ENCODE peak calls at places on chromosomes 13 and 19, in ten cellular contexts. One of them, this sample, is unnamed.

GRCh38 chr19:18029617-18030338 is 21.8 kb downstream of the ARRDC2 start:
- DNase-seq in gastrocnemius medialis: peak; percentile 97
- DNase-seq in transverse colon: peak; percentile 59
- DNase-seq in breast epithelium: peak; percentile 78
- DNase-seq in upper lobe of right lung: no peak
- DNase-seq in A549: no peak
- DNase-seq in psoas muscle: peak; percentile 78
- DNase-seq in ascending aorta: no peak
- DNase-seq in CD8-positive, alpha-beta memory T cell: no peak
- DNase-seq in lower lobe of right lung: no peak
- DNase-seq in this sample: peak; percentile 48

GRCh38 chr13:112446867-112447266 is 70.7 kb downstream of the SPACA7 start:
- DNase-seq in gastrocnemius medialis: no peak
- DNase-seq in transverse colon: no peak
- DNase-seq in A549: no peak
- DNase-seq in breast epithelium: no peak
- DNase-seq in CD8-positive, alpha-beta memory T cell: no peak
- DNase-seq in lower lobe of right lung: no peak
- DNase-seq in ascending aorta: no peak
- DNase-seq in psoas muscle: no peak
- DNase-seq in upper lobe of right lung: no peak
- DNase-seq in this sample: no peak

GRCh38 chr13:113785051-113786010 is 26.3 kb downstream of the TMEM255B start:
- DNase-seq in CD8-positive, alpha-beta memory T cell: no peak
- DNase-seq in ascending aorta: no peak
- DNase-seq in transverse colon: no peak
- DNase-seq in lower lobe of right lung: no peak
- DNase-seq in upper lobe of right lung: peak; percentile 35
- DNase-seq in A549: no peak
- DNase-seq in psoas muscle: no peak
- DNase-seq in gastrocnemius medialis: no peak
- DNase-seq in breast epithelium: no peak
- DNase-seq in this sample: peak; percentile 69

GRCh38 chr19:55172741-55173140 is 6.3 kb upstream of the DNAAF3 start:
- DNase-seq in A549: peak; percentile 46
- DNase-seq in psoas muscle: no peak
- DNase-seq in lower lobe of right lung: no peak
- DNase-seq in gastrocnemius medialis: no peak
- DNase-seq in upper lobe of right lung: no peak
- DNase-seq in CD8-positive, alpha-beta memory T cell: no peak
- DNase-seq in breast epithelium: no peak
- DNase-seq in transverse colon: no peak
- DNase-seq in ascending aorta: no peak
- DNase-seq in this sample: no peak

GRCh38 chr13:99027260-99027659 is 49.4 kb upstream of the DOCK9 start:
- DNase-seq in gastrocnemius medialis: no peak
- DNase-seq in CD8-positive, alpha-beta memory T cell: no peak
- DNase-seq in transverse colon: no peak
- DNase-seq in breast epithelium: no peak
- DNase-seq in A549: no peak
- DNase-seq in upper lobe of right lung: no peak
- DNase-seq in psoas muscle: no peak
- DNase-seq in ascending aorta: no peak
- DNase-seq in lower lobe of right lung: no peak
- DNase-seq in this sample: no peak

GRCh38 chr13:111597041-111598017 is 276.9 kb downstream of the TEX29 start:
- DNase-seq in ascending aorta: no peak
- DNase-seq in gastrocnemius medialis: no peak
- DNase-seq in upper lobe of right lung: peak; percentile 42
- DNase-seq in breast epithelium: no peak
- DNase-seq in CD8-positive, alpha-beta memory T cell: no peak
- DNase-seq in A549: no peak
- DNase-seq in lower lobe of right lung: no peak
- DNase-seq in psoas muscle: no peak
- DNase-seq in transverse colon: no peak
- DNase-seq in this sample: peak; percentile 44

GRCh38 chr13:33799950-33800592 is 17.9 kb upstream of the RFC3 start:
- DNase-seq in ascending aorta: no peak
- DNase-seq in gastrocnemius medialis: no peak
- DNase-seq in CD8-positive, alpha-beta memory T cell: no peak
- DNase-seq in A549: peak; percentile 45
- DNase-seq in transverse colon: no peak
- DNase-seq in upper lobe of right lung: no peak
- DNase-seq in psoas muscle: no peak
- DNase-seq in breast epithelium: no peak
- DNase-seq in lower lobe of right lung: no peak
- DNase-seq in this sample: no peak

GRCh38 chr13:25046985-25047660 is 48.8 kb upstream of the PABPC3 start:
- DNase-seq in A549: no peak
- DNase-seq in lower lobe of right lung: no peak
- DNase-seq in psoas muscle: no peak
- DNase-seq in ascending aorta: no peak
- DNase-seq in upper lobe of right lung: no peak
- DNase-seq in breast epithelium: no peak
- DNase-seq in gastrocnemius medialis: no peak
- DNase-seq in transverse colon: no peak
- DNase-seq in CD8-positive, alpha-beta memory T cell: no peak
- DNase-seq in this sample: peak; percentile 61

GRCh38 chr13:112333756-112334543 is 42.2 kb upstream of the SPACA7 start:
- DNase-seq in psoas muscle: no peak
- DNase-seq in lower lobe of right lung: no peak
- DNase-seq in ascending aorta: no peak
- DNase-seq in breast epithelium: no peak
- DNase-seq in upper lobe of right lung: no peak
- DNase-seq in CD8-positive, alpha-beta memory T cell: no peak
- DNase-seq in A549: peak; percentile 20
- DNase-seq in transverse colon: no peak
- DNase-seq in gastrocnemius medialis: no peak
- DNase-seq in this sample: no peak

GRCh38 chr13:43360911-43361605 is 337.7 kb downstream of the DNAJC15 start:
- DNase-seq in transverse colon: no peak
- DNase-seq in gastrocnemius medialis: no peak
- DNase-seq in ascending aorta: no peak
- DNase-seq in A549: no peak
- DNase-seq in upper lobe of right lung: no peak
- DNase-seq in CD8-positive, alpha-beta memory T cell: no peak
- DNase-seq in psoas muscle: no peak
- DNase-seq in breast epithelium: no peak
- DNase-seq in lower lobe of right lung: no peak
- DNase-seq in this sample: peak; percentile 30

GRCh38 chr19:4962085-4962619 is 6.8 kb upstream of the KDM4B start:
- DNase-seq in psoas muscle: no peak
- DNase-seq in upper lobe of right lung: no peak
- DNase-seq in CD8-positive, alpha-beta memory T cell: no peak
- DNase-seq in breast epithelium: no peak
- DNase-seq in gastrocnemius medialis: no peak
- DNase-seq in lower lobe of right lung: no peak
- DNase-seq in ascending aorta: no peak
- DNase-seq in A549: no peak
- DNase-seq in transverse colon: no peak
- DNase-seq in this sample: no peak

GRCh38 chr13:46339035-46339666 is 47.9 kb downstream of the RUBCNL start:
- DNase-seq in lower lobe of right lung: peak; percentile 51
- DNase-seq in A549: no peak
- DNase-seq in breast epithelium: no peak
- DNase-seq in ascending aorta: no peak
- DNase-seq in gastrocnemius medialis: peak; percentile 5
- DNase-seq in psoas muscle: peak; percentile 23
- DNase-seq in upper lobe of right lung: no peak
- DNase-seq in transverse colon: peak; percentile 31
- DNase-seq in CD8-positive, alpha-beta memory T cell: no peak
- DNase-seq in this sample: peak; percentile 79

GRCh38 chr13:77898097-77898496 is 20.5 kb downstream of the EDNRB start:
- DNase-seq in psoas muscle: no peak
- DNase-seq in upper lobe of right lung: no peak
- DNase-seq in gastrocnemius medialis: no peak
- DNase-seq in CD8-positive, alpha-beta memory T cell: no peak
- DNase-seq in transverse colon: no peak
- DNase-seq in breast epithelium: no peak
- DNase-seq in A549: no peak
- DNase-seq in ascending aorta: no peak
- DNase-seq in lower lobe of right lung: no peak
- DNase-seq in this sample: no peak

DNA sequence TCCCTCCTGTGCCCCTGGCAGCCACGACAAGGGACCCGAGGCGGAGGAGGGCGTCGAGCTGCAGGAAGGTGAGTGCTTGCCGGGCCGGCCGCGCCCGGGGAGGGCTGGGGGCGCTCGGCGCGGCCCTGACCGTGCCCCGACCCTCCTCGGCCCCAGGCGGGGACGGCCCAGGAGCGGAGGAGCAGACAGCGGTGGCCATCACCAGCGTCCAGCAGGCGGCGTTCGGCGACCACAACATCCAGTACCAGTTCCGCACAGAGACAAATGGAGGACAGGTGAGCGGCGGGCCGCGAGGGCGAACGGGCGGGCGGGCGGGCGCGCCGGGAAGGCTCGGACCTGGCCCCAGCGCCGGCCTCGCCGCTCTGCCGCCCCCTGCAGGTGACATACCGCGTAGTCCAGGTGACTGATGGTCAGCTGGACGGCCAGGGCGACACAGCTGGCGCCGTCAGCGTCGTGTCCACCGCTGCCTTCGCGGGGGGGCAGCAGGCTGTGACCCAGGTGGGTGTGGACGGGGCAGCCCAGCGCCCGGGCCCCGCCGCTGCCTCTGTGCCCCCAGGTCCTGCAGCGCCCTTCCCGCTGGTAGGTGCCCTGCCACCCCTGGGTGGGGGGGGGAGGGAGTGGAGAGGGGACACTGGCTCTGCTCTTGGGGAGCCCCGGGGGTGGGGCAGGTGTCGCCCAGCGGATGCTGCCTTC is 809 bp downstream of the USF2 start:
- DNase-seq in lower lobe of right lung: peak; percentile 92
- DNase-seq in ascending aorta: no peak
- DNase-seq in gastrocnemius medialis: peak; percentile 72
- DNase-seq in transverse colon: peak; percentile 91
- DNase-seq in psoas muscle: peak; percentile 88
- DNase-seq in CD8-positive, alpha-beta memory T cell: peak; percentile 66
- DNase-seq in upper lobe of right lung: peak; percentile 94
- DNase-seq in A549: peak; percentile 97
- DNase-seq in breast epithelium: peak; percentile 88
- DNase-seq in this sample: peak; percentile 86
- H3K4me1 ChIP-seq in lower lobe of right lung: peaks cover 45% of the 10 kb centered on the region
- H3K4me1 ChIP-seq in ascending aorta: peaks cover 7% of the 10 kb centered on the region
- H3K4me1 ChIP-seq in gastrocnemius medialis: peaks cover 31% of the 10 kb centered on the region
- H3K4me1 ChIP-seq in transverse colon: peaks cover 14% of the 10 kb centered on the region
- H3K4me1 ChIP-seq in psoas muscle: peaks cover 25% of the 10 kb centered on the region
- H3K4me1 ChIP-seq in CD8-positive, alpha-beta memory T cell: peaks cover 23% of the 10 kb centered on the region
- H3K4me1 ChIP-seq in upper lobe of right lung: peaks cover 32% of the 10 kb centered on the region
- H3K4me1 ChIP-seq in A549: peaks cover 14% of the 10 kb centered on the region
- H3K4me1 ChIP-seq in breast epithelium: peaks cover 5% of the 10 kb centered on the region
- H3K4me1 ChIP-seq in this sample: peaks cover 18% of the 10 kb centered on the region

GRCh38 chr19:16896098-16896912 is 7.5 kb downstream of the F2RL3 start:
- DNase-seq in gastrocnemius medialis: no peak
- DNase-seq in transverse colon: peak; percentile 37
- DNase-seq in CD8-positive, alpha-beta memory T cell: no peak
- DNase-seq in A549: no peak
- DNase-seq in lower lobe of right lung: peak; percentile 64
- DNase-seq in breast epithelium: no peak
- DNase-seq in upper lobe of right lung: no peak
- DNase-seq in ascending aorta: no peak
- DNase-seq in psoas muscle: no peak
- DNase-seq in this sample: no peak
- H3K27ac ChIP-seq in gastrocnemius medialis: peak overlapping the region; percentile 77
- H3K27ac ChIP-seq in transverse colon: peak overlapping the region; percentile 72
- H3K27ac ChIP-seq in CD8-positive, alpha-beta memory T cell: peak overlapping the region; percentile 59
- H3K27ac ChIP-seq in A549: peak overlapping the region; percentile 41
- H3K27ac ChIP-seq in lower lobe of right lung: peak overlapping the region; percentile 79
- H3K27ac ChIP-seq in breast epithelium: peak overlapping the region; percentile 74
- H3K27ac ChIP-seq in upper lobe of right lung: peak overlapping the region; percentile 66
- H3K27ac ChIP-seq in ascending aorta: peak overlapping the region; percentile 56
- H3K27ac ChIP-seq in psoas muscle: peak overlapping the region; percentile 46
- H3K27ac ChIP-seq in this sample: peak overlapping the region; percentile 44

DNA sequence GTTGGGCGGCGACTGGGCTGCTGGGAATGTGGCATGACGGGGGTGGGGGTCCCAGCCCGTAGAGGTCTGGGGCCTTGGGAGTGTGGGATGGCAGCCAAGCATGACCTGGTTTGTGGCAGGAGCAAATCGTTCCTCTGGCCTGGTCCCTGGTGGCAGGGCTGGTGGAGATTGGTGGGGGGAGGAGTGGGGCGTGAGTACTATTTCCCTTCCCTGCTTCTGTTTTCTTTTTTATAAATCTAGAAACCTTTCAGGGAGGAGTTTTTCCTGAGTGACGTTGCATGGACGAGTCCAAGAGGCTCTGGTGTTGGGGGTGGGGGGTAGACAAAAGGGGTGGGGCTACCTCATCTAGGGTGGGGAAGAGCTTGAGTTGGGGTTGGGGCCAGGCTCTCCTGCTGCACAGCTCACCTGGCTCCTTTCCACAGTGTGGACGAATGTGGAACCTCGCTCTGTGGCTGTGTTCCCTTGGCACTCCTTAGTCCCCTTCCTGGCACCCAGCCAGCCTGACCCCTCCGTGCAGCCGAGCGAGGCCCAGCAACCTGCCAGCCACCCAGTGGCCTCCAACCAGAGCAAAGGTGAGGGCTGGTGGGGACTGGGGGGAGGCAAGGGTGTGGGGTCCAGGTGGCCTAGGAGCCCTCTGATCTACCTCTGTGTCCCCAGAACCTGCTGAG is 15.4 kb upstream of the PRR19 start:
- DNase-seq in psoas muscle: no peak
- DNase-seq in transverse colon: no peak
- DNase-seq in lower lobe of right lung: no peak
- DNase-seq in gastrocnemius medialis: no peak
- DNase-seq in CD8-positive, alpha-beta memory T cell: no peak
- DNase-seq in breast epithelium: no peak
- DNase-seq in ascending aorta: no peak
- DNase-seq in A549: no peak
- DNase-seq in upper lobe of right lung: no peak
- DNase-seq in this sample: no peak
- H3K4me3 ChIP-seq in psoas muscle: peak overlapping the region; percentile 68
- H3K4me3 ChIP-seq in transverse colon: no peak overlapping the region
- H3K4me3 ChIP-seq in lower lobe of right lung: peak overlapping the region; percentile 68
- H3K4me3 ChIP-seq in gastrocnemius medialis: no peak overlapping the region
- H3K4me3 ChIP-seq in CD8-positive, alpha-beta memory T cell: no peak overlapping the region
- H3K4me3 ChIP-seq in breast epithelium: peak overlapping the region; percentile 92
- H3K4me3 ChIP-seq in ascending aorta: peak overlapping the region; percentile 85
- H3K4me3 ChIP-seq in A549: no peak overlapping the region
- H3K4me3 ChIP-seq in upper lobe of right lung: no peak overlapping the region
- H3K4me3 ChIP-seq in this sample: no peak overlapping the region

DNA sequence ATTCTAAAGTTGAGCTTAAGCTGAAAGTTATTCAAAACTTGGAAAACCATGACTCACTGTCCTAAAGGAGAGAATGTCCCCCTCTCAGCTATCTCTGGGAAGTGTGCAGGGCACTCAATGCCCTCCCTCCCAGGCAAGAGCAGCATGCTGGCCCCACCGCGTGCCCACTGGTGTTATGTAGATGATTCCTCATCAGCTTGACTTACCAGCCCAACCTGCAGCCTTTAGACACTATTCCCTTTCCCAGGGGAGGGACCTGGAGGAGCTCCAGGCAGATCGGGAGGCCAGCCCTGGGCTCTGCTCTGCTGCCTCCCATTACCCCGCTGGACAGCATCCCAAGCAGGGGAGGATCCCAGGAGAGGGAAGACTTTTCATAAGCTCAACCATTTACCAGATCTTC is 124.6 kb downstream of the FGF14 start:
- DNase-seq in ascending aorta: no peak
- DNase-seq in A549: no peak
- DNase-seq in transverse colon: no peak
- DNase-seq in upper lobe of right lung: no peak
- DNase-seq in gastrocnemius medialis: no peak
- DNase-seq in lower lobe of right lung: no peak
- DNase-seq in psoas muscle: peak; percentile 47
- DNase-seq in breast epithelium: no peak
- DNase-seq in CD8-positive, alpha-beta memory T cell: no peak
- DNase-seq in this sample: no peak
- H3K4me1 ChIP-seq in ascending aorta: no peaks in the 10 kb centered on the region
- H3K4me1 ChIP-seq in A549: no peaks in the 10 kb centered on the region
- H3K4me1 ChIP-seq in transverse colon: no peaks in the 10 kb centered on the region
- H3K4me1 ChIP-seq in upper lobe of right lung: no peaks in the 10 kb centered on the region
- H3K4me1 ChIP-seq in gastrocnemius medialis: no peaks in the 10 kb centered on the region
- H3K4me1 ChIP-seq in lower lobe of right lung: no peaks in the 10 kb centered on the region
- H3K4me1 ChIP-seq in psoas muscle: no peaks in the 10 kb centered on the region
- H3K4me1 ChIP-seq in breast epithelium: no peaks in the 10 kb centered on the region
- H3K4me1 ChIP-seq in CD8-positive, alpha-beta memory T cell: no peaks in the 10 kb centered on the region
- H3K4me1 ChIP-seq in this sample: no peaks in the 10 kb centered on the region

This sample was measured in SJSA1.